ENCODE peak calls at places on chromosomes 3 and 15, in five cellular contexts. V, R, T, Z and F are unnamed samples.

GRCh38 chr15:94126999-94127398 is 104.4 kb upstream of the MCTP2 start:
- DNase-seq in V (no peak), R (no peak), T (no peak), Z (no peak), F (no peak)

GRCh38 chr3:72606005-72606800 is 242.0 kb downstream of the SHQ1 start:
- DNase-seq in V (peak), R (no peak), T (no peak), Z (no peak), F (no peak)

GRCh38 chr3:24470277-24470676 is 24.4 kb downstream of the THRB start:
- DNase-seq in V (no peak), R (no peak), T (no peak), Z (no peak), F (no peak)

GRCh38 chr3:172120912-172121311 is 81.5 kb downstream of the FNDC3B start:
- DNase-seq in V (no peak), R (no peak), T (no peak), Z (no peak), F (no peak)

GRCh38 chr3:159151130-159151529 is 349.3 kb downstream of the MFSD1 start:
- DNase-seq in V (no peak), R (no peak), T (no peak), Z (no peak), F (no peak)

GRCh38 chr3:120449701-120450216 is 1.0 kb downstream of the FSTL1 start:
- DNase-seq in V (no peak), R (no peak), T (peak), Z (no peak), F (peak)

GRCh38 chr15:51579012-51579411 is 43.6 kb downstream of the DMXL2 start:
- DNase-seq in V (no peak), R (no peak), T (no peak), Z (no peak), F (no peak)

GRCh38 chr3:13353936-13354542 is 66.1 kb downstream of the NUP210 start:
- DNase-seq in V (no peak), R (peak), T (peak), Z (no peak), F (no peak)

GRCh38 chr15:27059610-27060202 is 88.7 kb downstream of the GABRG3 start:
- DNase-seq in V (peak), R (peak), T (peak), Z (no peak), F (peak)

GRCh38 chr3:124486324-124486723 is 243.9 kb upstream of the UMPS start:
- DNase-seq in V (no peak), R (no peak), T (no peak), Z (no peak), F (no peak)

GRCh38 chr15:60774829-60775228 is 295.9 kb upstream of the ICE2 start:
- DNase-seq in V (no peak), R (no peak), T (no peak), Z (no peak), F (no peak)

GRCh38 chr3:44427683-44428082 is 49.8 kb downstream of the ZNF445 start:
- DNase-seq in V (peak), R (peak), T (no peak), Z (no peak), F (no peak)

GRCh38 chr3:117308756-117309155 is 599.2 kb downstream of the TUSC7 start:
- DNase-seq in V (no peak), R (no peak), T (no peak), Z (no peak), F (no peak)

GRCh38 chr15:81940467-81941451 is 105.1 kb downstream of the MEX3B start:
- DNase-seq in V (no peak), R (peak), T (no peak), Z (no peak), F (no peak)

GRCh38 chr3:169148448-169149348 is 514.8 kb downstream of the MECOM start:
- DNase-seq in V (no peak), R (peak), T (peak), Z (no peak), F (no peak)

GRCh38 chr3:161559177-161559998 is 62.8 kb downstream of the OTOL1 start:
- DNase-seq in V (peak), R (peak), T (no peak), Z (no peak), F (peak)

GRCh38 chr15:89828324-89829145 is 13.9 kb upstream of the ANPEP start:
- DNase-seq in V (no peak), R (peak), T (no peak), Z (no peak), F (no peak)

GRCh38 chr15:38102972-38103371 is 149.7 kb upstream of the SPRED1 start:
- DNase-seq in V (no peak), R (no peak), T (no peak), Z (no peak), F (no peak)

GRCh38 chr15:56835598-56836275 is 82.7 kb upstream of the TCF12 start:
- DNase-seq in V (no peak), R (no peak), T (peak), Z (no peak), F (no peak)

GRCh38 chr15:97960364-97961066 is at the start of gene ARRDC4:
- DNase-seq in V (peak), R (peak), T (peak), Z (no peak), F (peak)

GRCh38 chr3:177527182-177527581 is 329.9 kb upstream of the TBL1XR1 start:
- DNase-seq in V (no peak), R (no peak), T (no peak), Z (no peak), F (no peak)

GRCh38 chr3:182331356-182331755 is 461.9 kb upstream of the ATP11B start:
- DNase-seq in V (no peak), R (no peak), T (no peak), Z (no peak), F (no peak)

GRCh38 chr3:114741066-114741465 is 406.0 kb downstream of the ZBTB20 start:
- DNase-seq in V (no peak), R (no peak), T (no peak), Z (no peak), F (no peak)

DNA sequence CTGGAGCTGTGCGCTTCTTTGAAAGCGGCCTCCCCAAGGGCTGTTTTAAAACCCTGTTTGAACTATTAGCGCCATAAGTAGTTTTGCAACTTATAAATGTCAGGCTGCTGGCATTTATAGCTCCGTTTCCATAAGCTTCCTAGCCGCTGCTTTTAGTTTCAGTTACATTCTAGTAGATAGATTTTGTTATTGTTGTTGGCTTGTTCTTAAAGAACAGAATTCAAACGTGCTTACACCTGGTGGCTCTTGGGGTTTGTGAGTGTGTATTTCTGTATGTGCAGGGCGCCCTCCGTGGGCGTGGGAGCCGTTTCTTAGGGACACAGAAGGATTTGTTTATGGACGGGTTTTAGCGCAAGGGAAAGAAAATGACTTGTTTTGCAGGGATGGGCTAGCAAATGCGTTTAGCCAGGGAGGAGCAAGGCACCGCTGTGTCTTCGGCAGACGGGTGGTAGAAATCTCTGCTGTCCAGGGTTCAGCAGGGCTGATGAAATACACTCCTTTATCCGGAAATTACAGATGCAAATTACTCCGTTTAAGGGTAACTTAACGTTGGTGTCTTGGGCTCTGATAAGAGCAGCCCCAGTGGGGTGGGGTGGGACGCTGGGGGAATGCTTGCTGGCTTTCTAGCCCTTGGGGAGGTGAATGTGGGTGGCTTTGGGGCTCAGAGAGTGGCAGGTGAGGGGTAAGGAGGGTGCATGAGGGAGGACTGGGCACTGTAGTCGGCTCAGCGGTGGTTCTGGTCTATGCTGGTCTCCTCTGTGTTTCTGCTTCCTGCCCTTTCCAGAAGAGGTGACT is 701 bp downstream of the SV2B start:
- DNase-seq in V (no peak), R (no peak), T (peak), Z (no peak), F (no peak)
- TF ChIP-seq FOXM1 in V (no peak), R (no peak), T (no peak), Z (no peak), F (no peak)

DNA sequence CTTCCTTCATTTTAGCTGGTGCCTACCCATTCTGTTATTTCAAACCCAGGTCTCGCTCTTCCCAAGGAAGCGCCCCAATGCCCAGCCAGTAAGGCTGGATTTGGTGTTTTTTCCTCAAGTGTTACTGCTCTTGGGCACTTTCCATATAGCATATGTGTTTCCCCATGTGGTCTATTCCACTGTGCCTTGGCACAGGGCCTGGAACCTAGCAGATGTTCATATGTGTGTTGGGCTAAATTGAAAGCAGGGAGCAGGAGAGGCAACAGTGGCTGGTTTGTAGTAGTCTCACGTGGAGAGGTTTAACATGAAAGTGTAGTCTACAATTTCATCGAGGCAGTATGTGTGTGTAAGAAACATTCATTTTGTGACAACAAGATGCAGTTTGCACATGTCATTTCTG is 48.2 kb upstream of the TEX264 start:
- DNase-seq in V (no peak), R (no peak), T (peak), Z (no peak), F (no peak)
- TF ChIP-seq FOXM1 in V (no peak), R (no peak), T (no peak), Z (no peak), F (no peak)

GRCh38 chr15:67022587-67022986 is 42.8 kb upstream of the SMAD3 start:
- DNase-seq in V (no peak), R (no peak), T (no peak), Z (no peak), F (no peak)

GRCh38 chr15:67019069-67019468 is 46.3 kb upstream of the SMAD3 start:
- DNase-seq in V (no peak), R (no peak), T (no peak), Z (no peak), F (no peak)

GRCh38 chr15:67023517-67024321 is 41.7 kb upstream of the SMAD3 start:
- DNase-seq in V (no peak), R (no peak), T (no peak), Z (no peak), F (no peak)

GRCh38 chr15:67019886-67020520 is 45.4 kb upstream of the SMAD3 start:
- DNase-seq in V (no peak), R (no peak), T (no peak), Z (no peak), F (no peak)

GRCh38 chr15:67021455-67021854 is 43.9 kb upstream of the SMAD3 start:
- DNase-seq in V (no peak), R (no peak), T (no peak), Z (no peak), F (no peak)
- TF ChIP-seq FOXM1 in V (no peak), R (no peak), T (no peak), Z (no peak), F (no peak)

GRCh38 chr3:141070727-141071357 is 19.7 kb downstream of the SPSB4 start:
- DNase-seq in V (no peak), R (no peak), T (peak), Z (no peak), F (no peak)
- TF ChIP-seq FOXM1 in V (no peak), R (no peak), T (no peak), Z (no peak), F (no peak)